ENCODE peak calls at places on chromosomes 16 and 17, in four cellular contexts. J, E, X and Y are unnamed samples.
A peak's percentile ranks its signal among the peaks of the same experiment; 100 is the strongest.

GRCh38 chr17:38883592-38884526 is 14.0 kb downstream of the LASP1 start:
- DNase-seq in J (no peak), E (no peak), X (no peak), Y (no peak)

GRCh38 chr17:11705111-11705510 is 106.8 kb downstream of the DNAH9 start:
- DNase-seq in J (no peak), E (peak; percentile 69), X (no peak), Y (no peak)

GRCh38 chr17:74919440-74920305 is 3.4 kb downstream of the USH1G start:
- DNase-seq in J (no peak), E (peak; percentile 64), X (peak; percentile 25), Y (peak; percentile 16)

GRCh38 chr16:4016648-4017047 is 99.6 kb downstream of the ADCY9 start:
- DNase-seq in J (no peak), E (no peak), X (no peak), Y (no peak)

GRCh38 chr17:5631958-5632357 is 47.6 kb upstream of the NLRP1 start:
- DNase-seq in J (no peak), E (no peak), X (no peak), Y (no peak)

GRCh38 chr16:88532434-88533241 is 37.6 kb upstream of the ZC3H18 start:
- DNase-seq in J (no peak), E (no peak), X (no peak), Y (no peak)

GRCh38 chr16:9077001-9077809 is 14.2 kb upstream of the HAPSTR1 start:
- DNase-seq in J (no peak), E (peak; percentile 31), X (no peak), Y (no peak)

GRCh38 chr17:59465949-59466307 is 99.5 kb upstream of the DHX40 start:
- DNase-seq in J (no peak), E (no peak), X (no peak), Y (no peak)

GRCh38 chr17:5943232-5943631 is 126.9 kb upstream of the WSCD1 start:
- DNase-seq in J (no peak), E (no peak), X (no peak), Y (no peak)

GRCh38 chr16:67197704-67198103 is 1.2 kb upstream of the ELMO3 start:
- DNase-seq in J (no peak), E (no peak), X (no peak), Y (no peak)

GRCh38 chr17:17681187-17681743 is at the start of gene RAI1:
- DNase-seq in J (no peak), E (peak; percentile 56), X (no peak), Y (no peak)

GRCh38 chr16:9409753-9410493 is 318.5 kb downstream of the HAPSTR1 start:
- DNase-seq in J (no peak), E (no peak), X (no peak), Y (no peak)

GRCh38 chr16:9395958-9396359 is 304.5 kb downstream of the HAPSTR1 start:
- DNase-seq in J (no peak), E (no peak), X (no peak), Y (no peak)

GRCh38 chr16:48113471-48113870 is 42.3 kb downstream of the ABCC12 start:
- DNase-seq in J (no peak), E (peak; percentile 12), X (no peak), Y (no peak)

GRCh38 chr16:67278773-67279295 is 498 bp upstream of the PLEKHG4 start:
- DNase-seq in J (no peak), E (no peak), X (no peak), Y (no peak)

GRCh38 chr17:248337-249235 is 67.1 kb upstream of the DOC2B start:
- DNase-seq in J (no peak), E (no peak), X (no peak), Y (no peak)

GRCh38 chr16:2498531-2499253 is 15.1 kb upstream of the ATP6V0C start:
- DNase-seq in J (no peak), E (no peak), X (no peak), Y (no peak)

GRCh38 chr17:80092959-80093358 is 8.4 kb upstream of the GAA start:
- DNase-seq in J (no peak), E (no peak), X (no peak), Y (no peak)

GRCh38 chr16:12095275-12096161 is 119.0 kb downstream of the SNX29 start:
- DNase-seq in J (no peak), E (peak; percentile 61), X (peak; percentile 17), Y (no peak)

DNA sequence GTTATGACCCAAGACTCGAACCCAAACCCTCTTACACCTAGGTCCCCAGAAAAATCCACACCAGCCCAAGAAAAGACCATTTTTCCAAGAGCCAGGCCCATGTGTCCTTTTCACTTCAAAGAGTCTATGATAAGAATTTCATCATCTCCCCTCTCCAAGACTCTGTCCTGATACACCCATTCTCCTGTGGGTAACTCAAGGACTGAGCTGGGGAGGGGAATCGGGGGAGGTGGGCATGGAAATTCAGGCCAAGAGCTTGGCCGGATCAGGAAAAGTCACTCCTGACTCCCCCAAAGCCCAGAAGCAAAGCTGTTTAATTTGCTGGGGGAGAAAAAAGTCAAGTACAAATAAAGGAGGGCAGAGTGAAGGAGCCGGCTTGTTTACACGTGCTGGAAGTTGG is 3.7 kb downstream of the ACLY start:
- DNase-seq in J (no peak), E (no peak), X (no peak), Y (no peak)
- TF ChIP-seq YY1 in J (no peak), E (no peak), X (no peak), Y (no peak)

GRCh38 chr16:58658796-58659211 is 25.8 kb downstream of the SLC38A7 start:
- DNase-seq in J (no peak), E (no peak), X (no peak), Y (no peak)
- TF ChIP-seq SUZ12 in J (no peak), E (no peak), X (no peak), Y (no peak)

DNA sequence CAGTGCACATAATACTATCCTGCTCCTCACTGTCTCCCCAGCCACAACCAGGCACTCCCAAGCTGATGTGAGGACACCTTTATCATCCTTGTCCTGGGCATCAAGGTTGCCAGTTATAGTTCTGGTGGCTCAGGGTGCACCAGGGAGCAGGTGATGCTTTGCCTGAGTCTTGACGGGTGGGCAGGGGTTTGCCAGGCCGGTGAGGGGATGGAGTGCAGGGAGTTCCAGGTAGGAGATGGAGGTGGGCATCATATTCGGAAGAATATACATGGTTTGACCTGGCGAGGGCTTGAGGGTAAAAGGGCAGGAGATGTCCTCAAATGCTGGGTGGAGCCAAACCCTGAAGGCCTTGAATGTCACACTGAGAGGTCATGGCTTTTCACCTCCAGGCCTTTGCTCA is 115.8 kb upstream of the CRHR1 start:
- DNase-seq in J (no peak), E (no peak), X (no peak), Y (no peak)
- TF ChIP-seq YY1 in J (no peak), E (no peak), X (no peak), Y (no peak)

GRCh38 chr17:14803781-14804180 is 461.3 kb downstream of the PMP22 start:
- DNase-seq in J (no peak), E (no peak), X (no peak), Y (no peak)

GRCh38 chr17:14808425-14808824 is 456.7 kb downstream of the PMP22 start:
- DNase-seq in J (no peak), E (no peak), X (no peak), Y (no peak)

GRCh38 chr17:14805348-14805747 is 459.8 kb downstream of the PMP22 start:
- DNase-seq in J (no peak), E (peak; percentile 6), X (no peak), Y (peak; percentile 23)
- TF ChIP-seq SUZ12 in J (no peak), E (no peak), X (no peak), Y (no peak)

DNA sequence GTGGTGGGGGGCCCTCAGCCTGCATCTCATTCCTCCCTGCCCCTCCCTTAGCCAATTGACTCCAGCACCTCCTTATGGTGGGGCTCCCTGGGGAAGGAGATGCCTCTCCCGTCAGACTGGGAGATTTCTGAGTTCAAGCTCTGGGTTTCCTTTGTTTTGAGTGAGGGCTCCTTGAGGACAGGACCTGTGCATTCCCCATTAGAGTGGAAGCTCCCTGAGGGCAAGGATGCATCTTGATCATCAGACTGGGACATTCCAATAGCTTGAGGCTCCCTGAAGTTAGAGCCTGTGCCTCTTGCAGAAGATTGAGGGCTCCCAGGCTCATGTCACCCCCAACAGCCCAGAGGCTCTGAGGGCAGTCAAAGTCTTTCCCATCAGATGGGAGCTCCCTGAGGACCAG is 23.6 kb downstream of the TNS4 start:
- DNase-seq in J (no peak), E (no peak), X (no peak), Y (no peak)
- TF ChIP-seq YY1 in J (no peak), E (no peak), X (no peak), Y (no peak)

GRCh38 chr16:73483076-73483791 is 435.3 kb upstream of the ZFHX3 start:
- DNase-seq in J (no peak), E (no peak), X (peak; percentile 68), Y (peak; percentile 51)
- TF ChIP-seq SUZ12 in J (no peak), E (no peak), X (no peak), Y (no peak)

DNA sequence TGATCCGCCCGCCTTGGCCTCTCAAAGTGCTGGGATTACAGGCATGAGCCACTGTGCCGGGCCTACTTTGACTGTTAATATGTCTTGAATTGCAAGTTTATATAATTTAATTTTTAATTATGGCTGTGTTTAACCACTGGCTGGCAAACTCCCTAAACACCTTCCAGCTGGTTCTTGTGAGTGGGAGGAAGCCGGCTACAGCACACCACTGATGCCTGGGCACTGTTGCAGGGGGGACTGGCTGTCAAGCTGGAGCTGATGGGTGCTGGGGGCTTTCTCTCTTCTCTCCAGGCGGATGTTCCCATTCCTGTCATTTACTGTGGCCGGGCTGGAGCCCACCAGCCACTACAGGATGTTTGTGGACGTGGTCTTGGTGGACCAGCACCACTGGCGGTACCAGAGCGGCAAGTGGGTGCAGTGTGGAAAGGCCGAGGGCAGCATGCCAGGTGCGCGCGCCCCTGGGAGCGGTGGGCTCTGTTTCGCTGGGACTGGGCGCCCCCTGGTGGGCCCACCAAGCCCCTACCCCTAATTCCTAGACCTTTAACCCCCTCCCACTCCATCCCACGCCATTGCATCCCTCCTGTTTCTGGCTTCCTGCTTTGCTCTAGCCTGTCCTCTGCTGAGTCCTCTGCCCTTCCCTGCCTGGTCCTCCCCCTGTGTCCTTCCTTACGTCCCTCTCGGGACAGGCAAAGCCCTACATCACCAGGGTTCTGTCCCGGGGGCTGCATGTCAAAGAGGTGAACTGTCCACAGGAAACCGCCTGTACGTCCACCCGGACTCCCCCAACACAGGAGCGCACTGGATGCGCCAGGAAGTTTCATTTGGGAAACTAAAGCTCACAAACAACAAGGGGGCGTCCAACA is 9.5 kb downstream of the TBX21 start:
- DNase-seq in J (no peak), E (peak; percentile 35), X (no peak), Y (peak; percentile 28)
- TF ChIP-seq YY1 in J (no peak), E (no peak), X (peak; percentile 70), Y (no peak)

GRCh38 chr17:75937652-75938051 is 3.2 kb downstream of the FBF1 start:
- DNase-seq in J (no peak), E (no peak), X (no peak), Y (no peak)

GRCh38 chr17:75927286-75927922 is 13.4 kb downstream of the FBF1 start:
- DNase-seq in J (no peak), E (peak; percentile 52), X (no peak), Y (no peak)

GRCh38 chr17:75931062-75931461 is 9.8 kb downstream of the FBF1 start:
- DNase-seq in J (no peak), E (no peak), X (no peak), Y (no peak)

GRCh38 chr17:75933836-75934235 is 7.0 kb downstream of the FBF1 start:
- DNase-seq in J (no peak), E (no peak), X (no peak), Y (no peak)

DNA sequence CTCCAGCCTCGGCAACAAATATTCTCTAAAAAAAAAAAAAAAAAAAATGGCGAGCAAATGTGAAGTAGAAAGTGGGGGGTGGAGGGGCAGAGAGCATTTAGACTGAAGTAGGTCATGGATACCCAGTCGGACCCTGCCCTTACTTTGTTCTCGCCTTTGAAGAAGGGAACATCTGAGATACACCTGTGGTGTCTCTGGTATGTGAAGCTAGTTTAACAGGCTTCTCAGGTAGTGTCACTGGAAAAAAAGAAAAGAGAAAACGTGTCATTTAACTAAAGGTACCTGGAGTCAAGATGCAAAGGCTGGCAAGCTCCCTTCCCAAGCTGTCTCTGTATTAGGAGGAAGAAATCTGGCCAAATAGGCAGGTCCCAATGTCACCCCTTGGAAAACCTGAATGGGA is 8.0 kb downstream of the FBF1 start:
- DNase-seq in J (no peak), E (no peak), X (no peak), Y (no peak)
- TF ChIP-seq SUZ12 in J (no peak), E (no peak), X (no peak), Y (no peak)